ENCODE peak calls at places on chromosomes 2 and 18, in five cellular contexts. P is HepG2, B is GM12878, D is K562, N is H1. T is an unnamed sample.

GRCh38 chr2:65031341-65032015 is 24.7 kb upstream of the CEP68 start:
- DNase-seq in P (peak; percentile 95), B (no peak), D (no peak), N (no peak), T (no peak)

GRCh38 chr2:157747695-157748370 is 119.2 kb upstream of the ACVR1C start:
- DNase-seq in P (no peak), B (peak; percentile 28), D (no peak), N (no peak), T (no peak)

GRCh38 chr2:190663839-190664238 is 15.0 kb downstream of the NAB1 start:
- DNase-seq in P (no peak), B (no peak), D (no peak), N (no peak), T (no peak)

GRCh38 chr2:187546762-187547333 is 7.4 kb downstream of the TFPI start:
- DNase-seq in P (no peak), B (no peak), D (no peak), N (no peak), T (no peak)

GRCh38 chr2:30180230-30180629 is 33.4 kb downstream of the YPEL5 start:
- DNase-seq in P (no peak), B (no peak), D (no peak), N (no peak), T (no peak)

GRCh38 chr18:6661692-6662415 is 67.7 kb upstream of the ARHGAP28 start:
- DNase-seq in P (no peak), B (no peak), D (no peak), N (no peak), T (no peak)

GRCh38 chr2:233990261-233990798 is 60.2 kb upstream of the SPP2 start:
- DNase-seq in P (no peak), B (peak; percentile 38), D (no peak), N (no peak), T (no peak)

GRCh38 chr2:191611614-191612013 is 66.3 kb upstream of the NABP1 start:
- DNase-seq in P (no peak), B (no peak), D (no peak), N (no peak), T (no peak)

GRCh38 chr2:68594674-68595492 is 48.5 kb upstream of the PROKR1 start:
- DNase-seq in P (peak; percentile 70), B (peak; percentile 27), D (peak; percentile 78), N (peak; percentile 13), T (peak; percentile 31)

GRCh38 chr2:157757500-157757899 is 118.6 kb downstream of the ACVR1 start:
- DNase-seq in P (no peak), B (no peak), D (no peak), N (no peak), T (no peak)

GRCh38 chr18:71116535-71116934 is 827.7 kb downstream of the SOCS6 start:
- DNase-seq in P (no peak), B (no peak), D (no peak), N (no peak), T (no peak)

GRCh38 chr2:159086332-159086731 is 117.9 kb downstream of the TANC1 start:
- DNase-seq in P (no peak), B (no peak), D (no peak), N (no peak), T (no peak)

GRCh38 chr2:45872211-45872610 is 220.7 kb downstream of the PRKCE start:
- DNase-seq in P (no peak), B (no peak), D (no peak), N (no peak), T (no peak)

GRCh38 chr2:36695746-36696415 is 626 bp upstream of the VIT start:
- DNase-seq in P (no peak), B (no peak), D (no peak), N (no peak), T (no peak)

GRCh38 chr2:84970956-84971798 is at the start of gene KCMF1:
- DNase-seq in P (no peak), B (no peak), D (peak; percentile 88), N (no peak), T (no peak)

GRCh38 chr2:61327173-61327572 is 143.7 kb downstream of the USP34 start:
- DNase-seq in P (no peak), B (no peak), D (no peak), N (no peak), T (no peak)

GRCh38 chr18:76494541-76495403 is at the start of gene ZNF516:
- DNase-seq in P (peak; percentile 25), B (no peak), D (no peak), N (no peak), T (no peak)

GRCh38 chr2:102245266-102246151 is 58.7 kb downstream of the IL1RL2 start:
- DNase-seq in P (no peak), B (no peak), D (no peak), N (no peak), T (no peak)

GRCh38 chr2:64342195-64343099 is 111.5 kb upstream of the LGALSL start:
- DNase-seq in P (no peak), B (no peak), D (no peak), N (no peak), T (no peak)

GRCh38 chr2:79782540-79782939 is 269.7 kb downstream of the CTNNA2 start:
- DNase-seq in P (no peak), B (no peak), D (no peak), N (peak; percentile 77), T (no peak)

DNA sequence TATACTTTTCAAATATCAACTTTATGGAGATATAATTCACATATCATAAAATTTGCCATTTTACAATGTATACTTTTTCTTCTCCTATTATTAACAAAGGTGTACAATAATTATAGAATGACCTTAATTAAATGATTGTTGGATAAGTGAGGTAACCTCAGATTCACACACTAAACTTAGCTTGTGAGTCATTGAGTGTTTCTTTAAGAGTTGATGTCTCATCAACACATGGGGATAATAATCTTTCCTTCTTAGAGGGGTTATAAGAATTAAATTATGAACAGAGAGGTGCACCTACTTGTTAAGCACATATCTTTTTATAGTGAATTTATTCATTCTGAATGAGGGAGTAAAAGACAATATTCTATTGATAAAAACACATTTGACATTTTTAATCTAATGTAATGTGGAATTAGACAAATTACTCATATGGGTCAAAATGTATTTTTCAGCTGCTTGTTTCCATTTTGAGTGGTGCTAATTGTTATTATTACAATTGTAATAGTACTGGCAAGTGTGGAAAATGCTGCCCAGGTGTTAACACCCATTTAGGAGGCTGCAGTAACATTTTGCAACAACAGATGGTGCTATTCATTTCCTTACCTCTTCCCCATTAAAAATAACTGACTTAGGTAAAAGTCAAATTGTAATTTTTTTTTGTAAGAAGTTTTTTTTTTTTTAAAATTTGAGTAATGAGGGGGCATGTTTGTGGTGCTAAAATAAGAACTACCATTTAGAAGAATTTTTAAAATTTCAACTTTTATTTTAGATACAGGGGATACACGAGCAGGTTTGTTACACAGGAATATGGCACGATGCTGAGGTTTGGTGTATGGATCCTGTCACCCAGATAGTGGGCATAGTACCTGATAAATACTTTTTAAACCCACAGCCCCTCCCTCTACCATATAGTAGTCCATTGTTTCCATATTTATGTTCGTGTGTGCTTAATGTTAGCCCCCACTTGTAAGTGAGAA is 32.1 kb upstream of the DYNAP start:
- DNase-seq in P (peak; percentile 11), B (peak; percentile 11), D (peak; percentile 23), N (no peak), T (no peak)
- TF ChIP-seq CTCF in P (peak; percentile 46), B (peak; percentile 67), D (peak; percentile 47), N (peak; percentile 49), T (peak; percentile 74)

GRCh38 chr18:11570073-11570588 is 39.3 kb upstream of the SLC35G4 start:
- DNase-seq in P (no peak), B (no peak), D (no peak), N (no peak), T (no peak)
- H4K20me1 ChIP-seq in P (no peaks in the 10 kb centered on the region), B (no peaks in the 10 kb centered on the region), D (no peaks in the 10 kb centered on the region), N (no peaks in the 10 kb centered on the region), T (no peaks in the 10 kb centered on the region)

DNA sequence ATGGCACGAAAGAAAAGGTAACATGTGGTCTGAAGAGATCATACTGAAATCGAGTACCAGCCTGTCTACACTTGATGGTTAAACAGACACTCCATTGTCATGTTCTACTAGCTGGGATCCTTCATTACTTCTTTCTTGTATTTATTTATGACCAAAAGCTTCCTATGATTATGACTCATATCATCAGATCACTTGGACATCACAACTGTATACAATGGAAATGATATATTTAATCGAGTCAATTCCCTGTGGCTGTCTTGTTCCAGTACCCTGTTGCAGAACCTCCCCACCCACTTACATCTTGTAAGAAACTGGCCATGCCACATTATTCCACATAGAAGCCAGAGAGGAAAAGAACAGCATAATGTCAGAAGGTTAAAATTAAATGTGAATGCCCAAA is 358.9 kb downstream of the ZEB2 start:
- DNase-seq in P (no peak), B (no peak), D (no peak), N (no peak), T (no peak)
- TF ChIP-seq ZNF274 in P (no peak), B (no peak), D (no peak), N (no peak), T (no peak)

GRCh38 chr2:23806665-23807064 is 120.3 kb downstream of the ATAD2B start:
- DNase-seq in P (no peak), B (no peak), D (no peak), N (no peak), T (no peak)

GRCh38 chr2:23801396-23801795 is 125.5 kb downstream of the ATAD2B start:
- DNase-seq in P (no peak), B (no peak), D (no peak), N (no peak), T (no peak)

GRCh38 chr2:23806201-23806600 is 120.7 kb downstream of the ATAD2B start:
- DNase-seq in P (no peak), B (no peak), D (no peak), N (no peak), T (no peak)

GRCh38 chr2:23803275-23803964 is 123.5 kb downstream of the ATAD2B start:
- DNase-seq in P (no peak), B (no peak), D (no peak), N (no peak), T (no peak)

GRCh38 chr2:23803965-23804542 is 122.9 kb downstream of the ATAD2B start:
- DNase-seq in P (peak; percentile 28), B (no peak), D (peak; percentile 47), N (no peak), T (no peak)
- TF ChIP-seq CTCF in P (peak; percentile 45), B (peak; percentile 7), D (peak; percentile 54), N (peak; percentile 71), T (peak; percentile 6)

GRCh38 chr2:168790226-168790902 is 12.1 kb upstream of the NOSTRIN start:
- DNase-seq in P (no peak), B (no peak), D (no peak), N (no peak), T (no peak)
- H4K20me1 ChIP-seq in P (no peaks in the 10 kb centered on the region), B (no peaks in the 10 kb centered on the region), D (no peaks in the 10 kb centered on the region), N (no peaks in the 10 kb centered on the region), T (no peaks in the 10 kb centered on the region)

GRCh38 chr18:3790702-3791101 is 340.7 kb downstream of the TGIF1 start:
- DNase-seq in P (no peak), B (peak; percentile 15), D (no peak), N (no peak), T (no peak)
- TF ChIP-seq ZNF274 in P (no peak), B (no peak), D (no peak), N (no peak), T (no peak)

DNA sequence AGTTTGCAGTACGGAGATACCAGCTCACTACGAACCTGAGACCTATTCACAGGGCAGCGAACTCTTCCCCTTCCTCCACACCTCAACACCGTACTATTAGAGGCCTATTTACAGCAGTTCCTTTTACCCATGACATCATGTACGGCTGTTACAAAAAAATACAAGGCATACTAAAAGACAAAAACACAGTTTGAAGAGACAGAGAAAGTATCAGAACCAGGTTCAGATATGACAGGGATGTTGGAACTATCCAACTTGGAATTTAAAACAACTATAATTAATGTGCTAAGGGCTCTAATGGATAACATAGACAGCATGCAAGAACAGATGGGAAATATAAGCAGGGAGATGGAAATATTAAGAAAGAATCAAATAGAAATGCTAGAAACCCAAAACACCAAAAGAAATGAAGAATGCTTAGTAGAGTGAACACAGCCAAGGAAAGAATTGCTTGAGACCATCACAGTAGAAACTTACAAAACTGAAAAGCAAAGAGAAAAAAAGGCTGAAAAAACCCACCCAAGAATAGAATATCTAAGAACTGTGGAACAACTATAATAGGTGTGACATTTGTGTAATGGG is 99.2 kb upstream of the ZNF521 start:
- DNase-seq in P (no peak), B (no peak), D (no peak), N (no peak), T (no peak)
- TF ChIP-seq CTCF in P (no peak), B (no peak), D (no peak), N (no peak), T (no peak)

T was measured in HCT116.